ENCODE peak calls at places on chromosomes 5 and 9, in nine cellular contexts. One of them, this sample, is unnamed.
A peak's percentile ranks its signal among the peaks of the same experiment; 100 is the strongest.

GRCh38 chr5:170028124-170028523 is 47.8 kb upstream of the INSYN2B start:
- DNase-seq in RWPE1: no peak
- DNase-seq in thyroid gland: no peak
- DNase-seq in CD4-positive, alpha-beta T cell: no peak
- DNase-seq in A549: no peak
- DNase-seq in mesothelial cell of epicardium: no peak
- DNase-seq in Peyer's patch: no peak
- DNase-seq in GM23338: no peak
- DNase-seq in AG04449: no peak
- DNase-seq in this sample: no peak

GRCh38 chr5:79956173-79956670 is 34.8 kb downstream of the MTX3 start:
- DNase-seq in CD4-positive, alpha-beta T cell: no peak
- DNase-seq in Peyer's patch: no peak
- DNase-seq in A549: no peak
- DNase-seq in RWPE1: peak; percentile 97
- DNase-seq in thyroid gland: no peak
- DNase-seq in AG04449: no peak
- DNase-seq in GM23338: no peak
- DNase-seq in mesothelial cell of epicardium: no peak
- DNase-seq in this sample: no peak

GRCh38 chr5:65978251-65978650 is 51.9 kb downstream of the ERBIN start:
- DNase-seq in AG04449: no peak
- DNase-seq in CD4-positive, alpha-beta T cell: no peak
- DNase-seq in GM23338: no peak
- DNase-seq in A549: no peak
- DNase-seq in thyroid gland: no peak
- DNase-seq in Peyer's patch: no peak
- DNase-seq in RWPE1: no peak
- DNase-seq in mesothelial cell of epicardium: no peak
- DNase-seq in this sample: no peak

GRCh38 chr9:9746826-9747225 is 866.0 kb downstream of the PTPRD start:
- DNase-seq in CD4-positive, alpha-beta T cell: no peak
- DNase-seq in mesothelial cell of epicardium: no peak
- DNase-seq in AG04449: no peak
- DNase-seq in thyroid gland: no peak
- DNase-seq in A549: no peak
- DNase-seq in GM23338: no peak
- DNase-seq in RWPE1: no peak
- DNase-seq in Peyer's patch: no peak
- DNase-seq in this sample: no peak

GRCh38 chr5:65364907-65365306 is 116.8 kb downstream of the ADAMTS6 start:
- DNase-seq in AG04449: no peak
- DNase-seq in CD4-positive, alpha-beta T cell: no peak
- DNase-seq in thyroid gland: no peak
- DNase-seq in RWPE1: no peak
- DNase-seq in GM23338: no peak
- DNase-seq in A549: peak; percentile 4
- DNase-seq in mesothelial cell of epicardium: no peak
- DNase-seq in Peyer's patch: no peak
- DNase-seq in this sample: no peak

GRCh38 chr5:130541617-130542221 is 623.3 kb downstream of the HINT1 start:
- DNase-seq in AG04449: peak; percentile 24
- DNase-seq in A549: no peak
- DNase-seq in mesothelial cell of epicardium: no peak
- DNase-seq in CD4-positive, alpha-beta T cell: no peak
- DNase-seq in GM23338: no peak
- DNase-seq in RWPE1: peak; percentile 25
- DNase-seq in Peyer's patch: no peak
- DNase-seq in thyroid gland: no peak
- DNase-seq in this sample: no peak

GRCh38 chr5:100668511-100668910 is 133.3 kb downstream of the FAM174A start:
- DNase-seq in A549: no peak
- DNase-seq in GM23338: no peak
- DNase-seq in AG04449: no peak
- DNase-seq in CD4-positive, alpha-beta T cell: no peak
- DNase-seq in RWPE1: peak; percentile 70
- DNase-seq in thyroid gland: no peak
- DNase-seq in mesothelial cell of epicardium: no peak
- DNase-seq in Peyer's patch: no peak
- DNase-seq in this sample: no peak

GRCh38 chr9:40884072-40884901 is 244.2 kb downstream of the FOXD4L6 start:
- DNase-seq in CD4-positive, alpha-beta T cell: no peak
- DNase-seq in A549: no peak
- DNase-seq in RWPE1: no peak
- DNase-seq in thyroid gland: no peak
- DNase-seq in mesothelial cell of epicardium: no peak
- DNase-seq in GM23338: no peak
- DNase-seq in Peyer's patch: peak; percentile 48
- DNase-seq in AG04449: no peak
- DNase-seq in this sample: no peak

GRCh38 chr5:115816226-115817042 is at the start of gene CDO1:
- DNase-seq in mesothelial cell of epicardium: peak; percentile 72
- DNase-seq in AG04449: no peak
- DNase-seq in A549: no peak
- DNase-seq in CD4-positive, alpha-beta T cell: no peak
- DNase-seq in RWPE1: no peak
- DNase-seq in thyroid gland: peak; percentile 11
- DNase-seq in GM23338: peak; percentile 83
- DNase-seq in Peyer's patch: peak; percentile 49
- DNase-seq in this sample: peak; percentile 76

GRCh38 chr5:145848854-145849253 is 13.7 kb upstream of the PRELID2 start:
- DNase-seq in Peyer's patch: no peak
- DNase-seq in mesothelial cell of epicardium: no peak
- DNase-seq in GM23338: no peak
- DNase-seq in A549: no peak
- DNase-seq in RWPE1: peak; percentile 63
- DNase-seq in thyroid gland: no peak
- DNase-seq in AG04449: no peak
- DNase-seq in CD4-positive, alpha-beta T cell: no peak
- DNase-seq in this sample: no peak

GRCh38 chr5:145852990-145853389 is 17.8 kb upstream of the PRELID2 start:
- DNase-seq in GM23338: no peak
- DNase-seq in CD4-positive, alpha-beta T cell: no peak
- DNase-seq in thyroid gland: no peak
- DNase-seq in mesothelial cell of epicardium: no peak
- DNase-seq in AG04449: no peak
- DNase-seq in Peyer's patch: no peak
- DNase-seq in A549: no peak
- DNase-seq in RWPE1: no peak
- DNase-seq in this sample: no peak

GRCh38 chr5:145846087-145846486 is 10.9 kb upstream of the PRELID2 start:
- DNase-seq in thyroid gland: no peak
- DNase-seq in mesothelial cell of epicardium: no peak
- DNase-seq in Peyer's patch: no peak
- DNase-seq in CD4-positive, alpha-beta T cell: no peak
- DNase-seq in AG04449: no peak
- DNase-seq in GM23338: no peak
- DNase-seq in A549: no peak
- DNase-seq in RWPE1: no peak
- DNase-seq in this sample: no peak

GRCh38 chr5:145847499-145848497 is 12.7 kb upstream of the PRELID2 start:
- DNase-seq in Peyer's patch: no peak
- DNase-seq in thyroid gland: no peak
- DNase-seq in AG04449: no peak
- DNase-seq in CD4-positive, alpha-beta T cell: no peak
- DNase-seq in GM23338: no peak
- DNase-seq in mesothelial cell of epicardium: no peak
- DNase-seq in RWPE1: peak; percentile 82
- DNase-seq in A549: peak; percentile 12
- DNase-seq in this sample: no peak
- TF ChIP-seq CTCF in Peyer's patch: no peak
- TF ChIP-seq CTCF in thyroid gland: no peak
- TF ChIP-seq CTCF in AG04449: no peak
- TF ChIP-seq CTCF in CD4-positive, alpha-beta T cell: no peak
- TF ChIP-seq CTCF in GM23338: no peak
- TF ChIP-seq CTCF in mesothelial cell of epicardium: no peak
- TF ChIP-seq CTCF in RWPE1: no peak
- TF ChIP-seq CTCF in A549: no peak
- TF ChIP-seq CTCF in this sample: no peak

GRCh38 chr5:94782376-94782775 is 163.9 kb downstream of the SLF1 start:
- DNase-seq in GM23338: no peak
- DNase-seq in Peyer's patch: no peak
- DNase-seq in thyroid gland: no peak
- DNase-seq in AG04449: no peak
- DNase-seq in A549: no peak
- DNase-seq in mesothelial cell of epicardium: no peak
- DNase-seq in RWPE1: no peak
- DNase-seq in CD4-positive, alpha-beta T cell: no peak
- DNase-seq in this sample: no peak

GRCh38 chr5:94779684-94780083 is 161.2 kb downstream of the SLF1 start:
- DNase-seq in RWPE1: no peak
- DNase-seq in GM23338: no peak
- DNase-seq in CD4-positive, alpha-beta T cell: no peak
- DNase-seq in AG04449: no peak
- DNase-seq in Peyer's patch: no peak
- DNase-seq in A549: no peak
- DNase-seq in mesothelial cell of epicardium: no peak
- DNase-seq in thyroid gland: no peak
- DNase-seq in this sample: no peak

GRCh38 chr5:94788527-94788926 is 170.1 kb downstream of the SLF1 start:
- DNase-seq in mesothelial cell of epicardium: no peak
- DNase-seq in RWPE1: no peak
- DNase-seq in Peyer's patch: no peak
- DNase-seq in A549: no peak
- DNase-seq in GM23338: no peak
- DNase-seq in thyroid gland: no peak
- DNase-seq in CD4-positive, alpha-beta T cell: no peak
- DNase-seq in AG04449: no peak
- DNase-seq in this sample: no peak

DNA sequence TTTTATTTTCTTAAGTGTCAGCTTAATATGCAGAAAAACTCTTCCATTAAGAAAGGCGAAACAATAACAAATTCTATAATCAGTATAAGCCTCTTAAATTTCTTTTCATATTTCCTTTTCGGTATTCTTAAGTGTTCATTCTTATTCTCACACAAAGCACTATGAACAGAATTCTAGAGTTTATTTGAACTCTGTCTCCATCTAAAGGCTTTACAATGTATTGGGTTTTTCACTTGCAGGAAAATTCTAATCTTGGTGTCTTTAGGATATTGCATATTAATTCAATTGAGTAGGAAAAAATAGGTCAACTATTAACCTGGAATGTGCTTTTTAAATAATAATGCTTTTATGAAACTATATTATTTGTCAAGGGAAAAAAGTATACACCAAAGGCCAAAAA is 166.6 kb downstream of the SLF1 start:
- DNase-seq in A549: no peak
- DNase-seq in mesothelial cell of epicardium: no peak
- DNase-seq in thyroid gland: no peak
- DNase-seq in GM23338: no peak
- DNase-seq in RWPE1: no peak
- DNase-seq in CD4-positive, alpha-beta T cell: no peak
- DNase-seq in AG04449: no peak
- DNase-seq in Peyer's patch: no peak
- DNase-seq in this sample: no peak
- TF ChIP-seq CTCF in A549: no peak
- TF ChIP-seq CTCF in mesothelial cell of epicardium: no peak
- TF ChIP-seq CTCF in thyroid gland: peak; percentile 67
- TF ChIP-seq CTCF in GM23338: no peak
- TF ChIP-seq CTCF in RWPE1: peak; percentile 30
- TF ChIP-seq CTCF in CD4-positive, alpha-beta T cell: no peak
- TF ChIP-seq CTCF in AG04449: no peak
- TF ChIP-seq CTCF in Peyer's patch: no peak
- TF ChIP-seq CTCF in this sample: peak; percentile 27

GRCh38 chr9:136685216-136685615 is 2.0 kb downstream of the AGPAT2 start:
- DNase-seq in CD4-positive, alpha-beta T cell: no peak
- DNase-seq in GM23338: no peak
- DNase-seq in mesothelial cell of epicardium: no peak
- DNase-seq in thyroid gland: no peak
- DNase-seq in AG04449: no peak
- DNase-seq in RWPE1: no peak
- DNase-seq in A549: no peak
- DNase-seq in Peyer's patch: no peak
- DNase-seq in this sample: peak; percentile 3

GRCh38 chr9:136686534-136686793 is 793 bp downstream of the AGPAT2 start:
- DNase-seq in thyroid gland: no peak
- DNase-seq in GM23338: no peak
- DNase-seq in A549: no peak
- DNase-seq in AG04449: no peak
- DNase-seq in Peyer's patch: no peak
- DNase-seq in CD4-positive, alpha-beta T cell: no peak
- DNase-seq in mesothelial cell of epicardium: no peak
- DNase-seq in RWPE1: no peak
- DNase-seq in this sample: no peak

GRCh38 chr9:136684799-136685198 is 2.5 kb downstream of the AGPAT2 start:
- DNase-seq in CD4-positive, alpha-beta T cell: no peak
- DNase-seq in mesothelial cell of epicardium: no peak
- DNase-seq in Peyer's patch: no peak
- DNase-seq in GM23338: no peak
- DNase-seq in RWPE1: no peak
- DNase-seq in thyroid gland: no peak
- DNase-seq in A549: no peak
- DNase-seq in AG04449: no peak
- DNase-seq in this sample: no peak

GRCh38 chr9:136686794-136687711 is at the start of gene AGPAT2:
- DNase-seq in RWPE1: peak; percentile 81
- DNase-seq in CD4-positive, alpha-beta T cell: peak; percentile 42
- DNase-seq in A549: peak; percentile 70
- DNase-seq in AG04449: no peak
- DNase-seq in Peyer's patch: peak; percentile 93
- DNase-seq in mesothelial cell of epicardium: peak; percentile 62
- DNase-seq in thyroid gland: peak; percentile 85
- DNase-seq in GM23338: peak; percentile 57
- DNase-seq in this sample: peak; percentile 81

DNA sequence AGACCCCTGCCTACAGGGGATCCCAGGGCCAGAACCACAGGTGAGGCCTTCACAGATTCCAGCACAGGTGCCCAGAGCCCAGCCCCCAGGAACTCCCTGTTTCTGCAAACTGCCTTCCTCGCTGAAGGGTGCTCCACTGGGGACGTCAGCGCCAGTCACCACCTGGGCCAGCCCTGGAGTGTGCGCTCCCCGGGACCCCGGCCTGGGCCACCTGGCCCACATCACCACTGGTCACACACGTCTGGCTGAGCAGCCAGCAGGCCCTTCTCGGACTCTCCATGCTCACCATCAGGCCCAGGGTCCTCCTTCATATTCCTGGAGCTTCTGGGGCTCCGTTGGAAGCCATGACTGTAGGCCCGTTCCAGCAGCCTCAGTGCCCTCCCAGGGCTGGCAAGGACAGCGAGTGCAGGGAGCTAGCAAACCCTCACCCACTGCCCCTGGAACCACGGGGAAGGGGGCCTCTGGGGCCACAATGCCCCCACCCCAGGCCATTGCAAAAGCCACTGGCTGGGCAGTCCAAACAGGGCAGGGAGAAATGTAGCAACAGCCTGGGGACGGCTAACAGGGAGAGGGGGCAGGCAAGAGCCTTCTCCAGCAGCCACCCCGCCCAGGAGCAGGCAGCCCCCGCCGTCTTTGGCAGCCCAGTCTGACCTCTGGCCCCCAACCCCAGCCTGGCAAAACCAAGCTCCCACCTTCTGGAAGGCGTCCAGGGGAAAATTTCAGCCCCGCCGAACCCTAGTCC is 1.3 kb downstream of the AGPAT2 start:
- DNase-seq in CD4-positive, alpha-beta T cell: no peak
- DNase-seq in AG04449: no peak
- DNase-seq in Peyer's patch: no peak
- DNase-seq in mesothelial cell of epicardium: no peak
- DNase-seq in thyroid gland: no peak
- DNase-seq in RWPE1: no peak
- DNase-seq in GM23338: no peak
- DNase-seq in A549: no peak
- DNase-seq in this sample: peak; percentile 29
- TF ChIP-seq CTCF in CD4-positive, alpha-beta T cell: no peak
- TF ChIP-seq CTCF in AG04449: no peak
- TF ChIP-seq CTCF in Peyer's patch: no peak
- TF ChIP-seq CTCF in mesothelial cell of epicardium: no peak
- TF ChIP-seq CTCF in thyroid gland: no peak
- TF ChIP-seq CTCF in RWPE1: no peak
- TF ChIP-seq CTCF in GM23338: no peak
- TF ChIP-seq CTCF in A549: no peak
- TF ChIP-seq CTCF in this sample: no peak

GRCh38 chr5:98839469-98840383 is 66.3 kb downstream of the RGMB start:
- DNase-seq in CD4-positive, alpha-beta T cell: no peak
- DNase-seq in mesothelial cell of epicardium: no peak
- DNase-seq in AG04449: no peak
- DNase-seq in RWPE1: no peak
- DNase-seq in Peyer's patch: no peak
- DNase-seq in thyroid gland: no peak
- DNase-seq in GM23338: peak; percentile 48
- DNase-seq in A549: peak; percentile 26
- DNase-seq in this sample: no peak
- TF ChIP-seq CTCF in CD4-positive, alpha-beta T cell: peak; percentile 47
- TF ChIP-seq CTCF in mesothelial cell of epicardium: no peak
- TF ChIP-seq CTCF in AG04449: no peak
- TF ChIP-seq CTCF in RWPE1: peak; percentile 55
- TF ChIP-seq CTCF in Peyer's patch: no peak
- TF ChIP-seq CTCF in thyroid gland: peak; percentile 18
- TF ChIP-seq CTCF in GM23338: peak; percentile 66
- TF ChIP-seq CTCF in A549: peak; percentile 43
- TF ChIP-seq CTCF in this sample: no peak

This sample was measured in nephron progenitor cell.